ENCODE peak calls at places on chromosome 21, in seven cellular contexts. R, A, T, K, P, C and M are unnamed samples.

GRCh38 chr21:40754466-40754865 is 92.5 kb downstream of the DSCAM start:
- DNase-seq in T (no peak), A (no peak), P (no peak), C (no peak), K (no peak), R (no peak), M (no peak)

GRCh38 chr21:42220138-42220701 is 1.3 kb downstream of the ABCG1 start:
- DNase-seq in R (peak; percentile 44), K (peak; percentile 71), C (peak; percentile 89), A (peak; percentile 51), P (peak; percentile 69), T (peak; percentile 82), M (peak; percentile 81)

GRCh38 chr21:41071410-41071809 is 96.5 kb upstream of the BACE2 start:
- DNase-seq in T (no peak), A (no peak), R (no peak), C (no peak), K (no peak), P (no peak), M (no peak)

GRCh38 chr21:45887121-45887611 is 94.4 kb upstream of the COL6A1 start:
- DNase-seq in T (no peak), R (peak; percentile 50), C (peak; percentile 81), P (no peak), K (no peak), A (peak; percentile 6), M (no peak)

GRCh38 chr21:32593690-32594089 is 8.4 kb upstream of the TCP10L start:
- DNase-seq in R (no peak), C (no peak), A (no peak), T (no peak), K (no peak), P (no peak), M (no peak)

GRCh38 chr21:22575165-22575584 is 1577.0 kb downstream of the NCAM2 start:
- DNase-seq in A (no peak), K (no peak), T (no peak), P (no peak), C (no peak), R (no peak), M (no peak)

GRCh38 chr21:14952916-14953315 is 111.9 kb downstream of the NRIP1 start:
- DNase-seq in K (no peak), T (no peak), C (no peak), A (no peak), P (no peak), R (no peak), M (no peak)

GRCh38 chr21:38979271-38980196 is 173.8 kb downstream of the ETS2 start:
- DNase-seq in T (peak; percentile 70), C (no peak), A (no peak), P (no peak), R (no peak), K (no peak), M (no peak)

GRCh38 chr21:25369524-25370300 is 237.6 kb downstream of the MRPL39 start:
- DNase-seq in K (no peak), T (peak; percentile 66), P (no peak), A (no peak), C (no peak), R (no peak), M (no peak)

GRCh38 chr21:16124397-16125130 is 394.8 kb downstream of the USP25 start:
- DNase-seq in R (no peak), A (no peak), P (no peak), K (no peak), T (peak; percentile 89), C (no peak), M (no peak)

GRCh38 chr21:38067086-38067739 is 151.0 kb upstream of the KCNJ6 start:
- DNase-seq in R (no peak), P (no peak), T (no peak), K (no peak), C (no peak), A (no peak), M (no peak)

DNA sequence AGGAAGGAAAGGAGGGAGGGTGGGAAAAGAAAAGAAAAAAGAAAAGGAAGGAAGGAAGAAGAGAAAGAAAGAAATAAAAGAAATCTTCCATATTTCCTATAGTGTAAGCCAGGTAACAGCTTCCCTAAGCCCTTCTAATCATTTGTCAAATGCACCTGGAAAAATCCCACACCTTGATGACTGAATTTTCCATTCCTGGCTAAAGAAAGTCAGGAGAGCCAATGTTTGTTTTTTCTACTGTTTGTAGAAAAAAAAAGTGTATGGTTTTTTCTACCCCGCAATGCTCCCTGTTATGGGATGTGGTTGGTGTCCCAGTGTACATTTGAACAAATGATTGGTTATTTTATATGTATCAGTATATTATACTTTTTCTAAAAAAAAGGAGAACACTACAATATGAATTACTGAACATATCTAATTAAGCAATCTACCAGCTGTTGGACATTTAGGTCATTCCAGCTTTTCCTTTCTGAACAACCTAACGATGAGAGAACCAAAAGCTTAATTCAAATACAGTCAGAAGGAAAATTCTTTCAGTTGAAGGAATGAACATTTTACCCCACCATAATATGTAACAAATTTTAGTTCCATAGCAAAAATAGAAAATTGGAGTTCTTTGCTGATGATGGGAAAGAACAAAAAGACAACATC is 355.0 kb downstream of the SETD4 start:
- DNase-seq in P (no peak), A (no peak), R (no peak), C (no peak), T (no peak), K (no peak), M (no peak)
- H3K4me1 ChIP-seq in P (no peaks in the 10 kb centered on the region), A (no peaks in the 10 kb centered on the region), R (no peaks in the 10 kb centered on the region), C (no peaks in the 10 kb centered on the region), T (no peaks in the 10 kb centered on the region), K (no peaks in the 10 kb centered on the region), M (no peaks in the 10 kb centered on the region)

GRCh38 chr21:36511484-36512227 is 31.7 kb upstream of the CLDN14 start:
- DNase-seq in P (no peak), C (no peak), T (peak; percentile 11), K (no peak), A (no peak), R (no peak), M (no peak)

GRCh38 chr21:36509966-36510742 is 30.2 kb upstream of the CLDN14 start:
- DNase-seq in A (no peak), R (peak; percentile 85), T (no peak), C (no peak), K (no peak), P (peak; percentile 89), M (no peak)

GRCh38 chr21:36508948-36509347 is 29.0 kb upstream of the CLDN14 start:
- DNase-seq in C (no peak), K (no peak), T (no peak), P (no peak), A (no peak), R (no peak), M (no peak)

GRCh38 chr21:36512971-36513370 is 33.0 kb upstream of the CLDN14 start:
- DNase-seq in C (no peak), P (no peak), T (no peak), A (no peak), R (no peak), K (no peak), M (no peak)

DNA sequence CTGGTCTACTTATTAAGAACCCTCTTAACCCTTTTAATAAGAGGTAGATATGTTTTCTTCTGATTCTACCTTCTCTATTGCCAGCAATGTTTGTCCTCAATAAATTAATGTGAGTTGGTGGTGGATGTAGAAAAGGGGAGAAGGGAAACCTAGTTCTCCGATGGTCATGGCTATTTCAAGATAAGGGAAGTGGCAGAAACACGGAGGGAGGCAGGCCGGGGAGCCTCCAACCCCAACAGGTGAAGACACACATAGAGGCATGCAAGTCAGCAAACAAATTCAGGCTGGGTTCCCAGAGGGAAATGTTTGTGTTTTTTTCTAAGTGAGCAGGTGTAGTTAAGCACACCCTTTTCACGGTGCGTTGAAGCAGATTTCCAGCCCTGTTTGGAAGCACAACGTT is 31.0 kb upstream of the CLDN14 start:
- DNase-seq in P (no peak), A (no peak), C (no peak), K (no peak), R (no peak), T (no peak), M (no peak)
- TF ChIP-seq POLR2A in P (no peak), A (no peak), C (no peak), K (no peak), R (no peak), T (no peak), M (no peak)

GRCh38 chr21:33924766-33925100 is 9.1 kb upstream of the ATP5PO start:
- DNase-seq in A (no peak), T (no peak), R (no peak), P (no peak), K (no peak), C (no peak), M (no peak)

GRCh38 chr21:33924079-33924765 is 8.6 kb upstream of the ATP5PO start:
- DNase-seq in A (peak; percentile 91), K (peak; percentile 93), P (peak; percentile 94), C (peak; percentile 93), T (peak; percentile 72), R (peak; percentile 71), M (peak; percentile 90)
- H3K4me3 ChIP-seq in A (peak overlapping the region; percentile 12), K (peak overlapping the region; percentile 10), P (no peak overlapping the region), C (no peak overlapping the region), T (no peak overlapping the region), R (no peak overlapping the region), M (no peak overlapping the region)

DNA sequence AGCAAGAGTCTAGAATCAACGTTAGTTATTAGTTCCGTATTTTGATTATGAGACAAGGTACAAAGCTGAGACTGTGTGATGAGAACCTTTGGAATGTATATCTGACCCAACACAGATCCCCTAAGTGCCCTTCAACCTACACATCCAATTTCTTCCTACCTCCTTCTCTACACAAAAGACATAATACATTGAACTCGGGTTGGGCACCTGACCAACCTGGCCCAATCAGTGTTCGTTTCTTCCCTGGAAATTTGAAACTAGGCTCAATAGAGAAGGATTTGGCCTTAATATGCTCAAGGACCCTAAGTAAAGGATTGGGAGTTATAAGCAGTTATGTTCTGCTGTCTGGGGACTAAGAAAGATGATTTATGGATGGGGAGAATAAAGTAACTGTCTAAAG is 12.1 kb downstream of the ITSN1 start:
- DNase-seq in K (no peak), C (no peak), A (no peak), P (no peak), R (no peak), T (no peak), M (no peak)
- H3K4me1 ChIP-seq in K (no peaks in the 10 kb centered on the region), C (peaks cover 8% of the 10 kb centered on the region), A (peaks cover 42% of the 10 kb centered on the region), P (peaks cover 67% of the 10 kb centered on the region), R (no peaks in the 10 kb centered on the region), T (peaks cover 11% of the 10 kb centered on the region), M (peaks cover 72% of the 10 kb centered on the region)

DNA sequence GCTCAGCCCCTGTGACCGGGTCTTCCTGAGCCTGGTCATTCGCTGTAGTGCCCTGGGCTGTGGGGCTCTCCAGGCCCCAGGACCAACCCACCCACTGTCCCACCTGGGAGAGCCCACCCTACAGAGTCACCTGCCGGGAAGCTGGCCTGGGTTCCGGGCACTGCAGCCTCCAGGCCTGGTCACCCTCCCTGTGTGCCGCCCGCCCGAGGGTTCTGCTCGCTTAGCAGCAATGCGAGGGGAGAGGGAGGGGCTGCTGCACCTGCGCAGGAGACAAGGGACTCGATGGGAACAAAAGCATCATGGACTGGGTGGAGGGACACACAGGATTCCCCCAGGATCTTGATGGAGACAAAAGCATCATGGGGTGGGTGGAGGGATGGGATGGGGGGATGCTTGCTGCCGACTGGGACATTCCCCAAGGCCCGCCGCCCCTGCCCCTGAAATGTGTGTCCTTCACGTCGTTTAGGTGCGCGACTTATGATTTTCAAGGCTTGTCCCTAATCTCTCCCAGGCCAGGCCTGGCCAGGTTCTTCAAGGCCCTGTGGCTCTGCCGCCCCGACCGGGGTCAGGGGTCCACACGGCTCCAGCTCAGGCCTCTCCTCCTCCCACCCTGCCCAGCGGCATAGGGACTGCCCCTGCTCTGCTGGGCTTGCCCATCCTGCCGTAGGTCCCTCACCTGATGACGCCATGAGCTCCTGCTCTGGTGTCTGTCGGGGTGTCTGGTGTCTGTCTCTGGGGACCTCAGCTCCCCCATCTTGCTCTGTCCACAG is 1.7 kb downstream of the KRTAP10-8 start:
- DNase-seq in R (no peak), T (no peak), C (no peak), A (no peak), K (no peak), P (no peak), M (no peak)
- TF ChIP-seq POLR2A in R (no peak), T (no peak), C (no peak), A (no peak), K (no peak), P (no peak), M (no peak)